ENCODE peak calls at places on chromosomes 4 and X, in seven cellular contexts. D is H9, K is H1, W is CD14-positive monocyte, V is H4, Y is GM04503, C is NCI-H146. R is an unnamed sample.
A peak's percentile ranks its signal among the peaks of the same experiment; 100 is the strongest.

GRCh38 chr4:155667538-155668511 is 1.2 kb downstream of the GUCY1A1 start:
- DNase-seq in D (peak; percentile 46), K (peak; percentile 69), W (peak; percentile 47), V (peak; percentile 10), Y (no peak), C (peak; percentile 4), R (peak; percentile 63)

GRCh38 chrX:67543818-67544217 is at the start of gene AR:
- DNase-seq in D (peak; percentile 85), K (peak; percentile 74), W (no peak), V (peak; percentile 75), Y (no peak), C (no peak), R (peak; percentile 74)

GRCh38 chr4:88107406-88108107 is 50.9 kb downstream of the ABCG2 start:
- DNase-seq in D (no peak), K (no peak), W (no peak), V (peak; percentile 43), Y (no peak), C (no peak), R (no peak)

GRCh38 chr4:142021181-142021580 is 384.8 kb downstream of the IL15 start:
- DNase-seq in D (no peak), K (no peak), W (no peak), V (no peak), Y (no peak), C (no peak), R (no peak)

GRCh38 chr4:22385615-22386014 is 130.3 kb downstream of the ADGRA3 start:
- DNase-seq in D (no peak), K (no peak), W (no peak), V (no peak), Y (no peak), C (no peak), R (no peak)

GRCh38 chr4:118282692-118283091 is 70.1 kb downstream of the PRSS12 start:
- DNase-seq in D (no peak), K (no peak), W (no peak), V (peak; percentile 34), Y (no peak), C (no peak), R (no peak)

GRCh38 chrX:30504309-30504708 is 73.3 kb downstream of the TASL start:
- DNase-seq in D (no peak), K (no peak), W (no peak), V (peak; percentile 4), Y (peak; percentile 3), C (peak; percentile 4), R (no peak)

GRCh38 chrX:51420610-51421009 is 75.8 kb downstream of the NUDT11 start:
- DNase-seq in D (no peak), K (no peak), W (no peak), V (peak; percentile 34), Y (peak; percentile 5), C (peak; percentile 20), R (no peak)

GRCh38 chr4:1354983-1355275 is 7.9 kb downstream of the UVSSA start:
- DNase-seq in D (no peak), K (no peak), W (no peak), V (no peak), Y (no peak), C (no peak), R (no peak)

GRCh38 chr4:75142850-75143249 is 209.9 kb downstream of the PARM1 start:
- DNase-seq in D (no peak), K (no peak), W (no peak), V (peak; percentile 90), Y (peak; percentile 0), C (no peak), R (no peak)

GRCh38 chr4:100059467-100059866 is 109.4 kb upstream of the H2AZ1 start:
- DNase-seq in D (no peak), K (no peak), W (no peak), V (no peak), Y (no peak), C (no peak), R (no peak)

GRCh38 chr4:152462047-152462446 is 73.8 kb downstream of the FBXW7 start:
- DNase-seq in D (no peak), K (no peak), W (no peak), V (no peak), Y (no peak), C (no peak), R (no peak)

GRCh38 chr4:76219299-76220055 is 5.9 kb upstream of the SCARB2 start:
- DNase-seq in D (no peak), K (no peak), W (no peak), V (peak; percentile 72), Y (peak; percentile 42), C (no peak), R (no peak)

GRCh38 chr4:105710012-105710600 is 1.5 kb downstream of the GSTCD start:
- DNase-seq in D (no peak), K (no peak), W (no peak), V (no peak), Y (no peak), C (no peak), R (no peak)

GRCh38 chr4:174550541-174550940 is 28.3 kb upstream of the HPGD start:
- DNase-seq in D (no peak), K (no peak), W (no peak), V (no peak), Y (no peak), C (no peak), R (no peak)

GRCh38 chr4:169150806-169151205 is 120.0 kb downstream of the SH3RF1 start:
- DNase-seq in D (no peak), K (no peak), W (no peak), V (no peak), Y (no peak), C (no peak), R (no peak)

GRCh38 chrX:78517124-78517523 is 142.0 kb downstream of the RTL3 start:
- DNase-seq in D (no peak), K (no peak), W (no peak), V (no peak), Y (no peak), C (no peak), R (no peak)

GRCh38 chr4:845836-846251 is 19.9 kb upstream of the CPLX1 start:
- DNase-seq in D (no peak), K (no peak), W (no peak), V (no peak), Y (peak; percentile 9), C (no peak), R (no peak)

GRCh38 chrX:49177338-49177833 is 5.7 kb downstream of the PLP2 start:
- DNase-seq in D (no peak), K (no peak), W (no peak), V (no peak), Y (no peak), C (no peak), R (no peak)

GRCh38 chr4:88382621-88383020 is 4.0 kb downstream of the HERC6 start:
- DNase-seq in D (no peak), K (no peak), W (no peak), V (no peak), Y (no peak), C (no peak), R (peak; percentile 42)

GRCh38 chrX:1045680-1046314 is 166.7 kb downstream of the CRLF2 start:
- DNase-seq in D (no peak), K (no peak), W (no peak), V (no peak), Y (no peak), C (no peak), R (no peak)

GRCh38 chr4:8118531-8118930 is 40.1 kb downstream of the ABLIM2 start:
- DNase-seq in D (no peak), K (no peak), W (no peak), V (no peak), Y (no peak), C (no peak), R (no peak)

GRCh38 chr4:54587516-54587915 is 70.2 kb upstream of the KIT start:
- DNase-seq in D (no peak), K (no peak), W (no peak), V (no peak), Y (no peak), C (no peak), R (no peak)

GRCh38 chr4:164888096-164888495 is 11.1 kb downstream of the APELA start:
- DNase-seq in D (no peak), K (no peak), W (no peak), V (peak; percentile 22), Y (no peak), C (no peak), R (no peak)

GRCh38 chr4:139666735-139667266 is 1.2 kb downstream of the MGST2 start:
- DNase-seq in D (no peak), K (no peak), W (no peak), V (no peak), Y (no peak), C (peak; percentile 59), R (no peak)

GRCh38 chrX:10636337-10636736 is 16.0 kb upstream of the MID1 start:
- DNase-seq in D (peak; percentile 40), K (no peak), W (no peak), V (peak; percentile 66), Y (no peak), C (peak; percentile 47), R (no peak)

GRCh38 chrX:30930143-30930542 is 41.1 kb upstream of the TAB3 start:
- DNase-seq in D (no peak), K (no peak), W (no peak), V (no peak), Y (no peak), C (no peak), R (no peak)

GRCh38 chr4:94909645-94910044 is 151.9 kb downstream of the BMPR1B start:
- DNase-seq in D (no peak), K (no peak), W (no peak), V (no peak), Y (no peak), C (no peak), R (no peak)

GRCh38 chr4:147078875-147079658 is 133.4 kb upstream of the TTC29 start:
- DNase-seq in D (no peak), K (no peak), W (no peak), V (no peak), Y (no peak), C (no peak), R (no peak)

GRCh38 chr4:76373919-76374552 is 46.9 kb downstream of the CCDC158 start:
- DNase-seq in D (no peak), K (no peak), W (no peak), V (peak; percentile 49), Y (no peak), C (no peak), R (no peak)

GRCh38 chr4:134276476-134276875 is 74.9 kb upstream of the PABPC4L start:
- DNase-seq in D (no peak), K (no peak), W (no peak), V (no peak), Y (peak; percentile 16), C (no peak), R (no peak)

GRCh38 chr4:153242848-153243324 is 38.6 kb downstream of the TRIM2 start:
- DNase-seq in D (no peak), K (no peak), W (no peak), V (no peak), Y (no peak), C (peak; percentile 10), R (no peak)